ENCODE peak calls at places on chromosomes 6 and 20, in ten cellular contexts. One of them, this sample, is unnamed.

GRCh38 chr6:13303668-13304017 is 24.7 kb downstream of the TBC1D7 start:
- DNase-seq in adrenal gland: peak; percentile 56
- DNase-seq in HCT116: no peak
- DNase-seq in body of pancreas: peak; percentile 40
- DNase-seq in HepG2: no peak
- DNase-seq in aorta: peak; percentile 93
- DNase-seq in left ventricle myocardium inferior: peak; percentile 83
- DNase-seq in tibial nerve: peak; percentile 57
- DNase-seq in tibial artery: peak; percentile 89
- DNase-seq in lower lobe of right lung: peak; percentile 84
- DNase-seq in this sample: peak; percentile 87

GRCh38 chr6:113364781-113365545 is 492.2 kb upstream of the MARCKS start:
- DNase-seq in left ventricle myocardium inferior: no peak
- DNase-seq in tibial artery: no peak
- DNase-seq in HCT116: no peak
- DNase-seq in HepG2: peak; percentile 26
- DNase-seq in tibial nerve: no peak
- DNase-seq in lower lobe of right lung: no peak
- DNase-seq in adrenal gland: no peak
- DNase-seq in body of pancreas: no peak
- DNase-seq in aorta: no peak
- DNase-seq in this sample: no peak

GRCh38 chr6:111477481-111477938 is 5.5 kb downstream of the REV3L start:
- DNase-seq in body of pancreas: no peak
- DNase-seq in aorta: no peak
- DNase-seq in HepG2: no peak
- DNase-seq in left ventricle myocardium inferior: no peak
- DNase-seq in lower lobe of right lung: no peak
- DNase-seq in adrenal gland: no peak
- DNase-seq in HCT116: no peak
- DNase-seq in tibial artery: no peak
- DNase-seq in tibial nerve: no peak
- DNase-seq in this sample: no peak

GRCh38 chr20:35307666-35308653 is 15.7 kb upstream of the FAM83C start:
- DNase-seq in HepG2: no peak
- DNase-seq in tibial artery: peak; percentile 92
- DNase-seq in lower lobe of right lung: no peak
- DNase-seq in body of pancreas: peak; percentile 70
- DNase-seq in HCT116: no peak
- DNase-seq in adrenal gland: no peak
- DNase-seq in tibial nerve: peak; percentile 29
- DNase-seq in left ventricle myocardium inferior: peak; percentile 77
- DNase-seq in aorta: peak; percentile 83
- DNase-seq in this sample: no peak

GRCh38 chr6:169972736-169973135 is 221.3 kb downstream of the ERMARD start:
- DNase-seq in tibial nerve: no peak
- DNase-seq in lower lobe of right lung: no peak
- DNase-seq in aorta: peak; percentile 24
- DNase-seq in tibial artery: no peak
- DNase-seq in HCT116: no peak
- DNase-seq in left ventricle myocardium inferior: peak; percentile 3
- DNase-seq in adrenal gland: no peak
- DNase-seq in body of pancreas: no peak
- DNase-seq in HepG2: no peak
- DNase-seq in this sample: no peak

GRCh38 chr20:45892828-45893500 is 1.8 kb downstream of the CTSA start:
- DNase-seq in aorta: peak; percentile 67
- DNase-seq in HepG2: no peak
- DNase-seq in left ventricle myocardium inferior: no peak
- DNase-seq in body of pancreas: no peak
- DNase-seq in tibial artery: no peak
- DNase-seq in lower lobe of right lung: no peak
- DNase-seq in tibial nerve: no peak
- DNase-seq in adrenal gland: peak; percentile 59
- DNase-seq in HCT116: no peak
- DNase-seq in this sample: peak; percentile 70

GRCh38 chr6:21738180-21739094 is 144.9 kb downstream of the SOX4 start:
- DNase-seq in body of pancreas: peak; percentile 24
- DNase-seq in left ventricle myocardium inferior: no peak
- DNase-seq in aorta: no peak
- DNase-seq in lower lobe of right lung: no peak
- DNase-seq in tibial artery: no peak
- DNase-seq in HepG2: no peak
- DNase-seq in tibial nerve: no peak
- DNase-seq in HCT116: no peak
- DNase-seq in adrenal gland: no peak
- DNase-seq in this sample: no peak

GRCh38 chr6:144153971-144154370 is 3.7 kb downstream of the STX11 start:
- DNase-seq in lower lobe of right lung: no peak
- DNase-seq in tibial artery: no peak
- DNase-seq in adrenal gland: no peak
- DNase-seq in tibial nerve: no peak
- DNase-seq in aorta: no peak
- DNase-seq in HCT116: no peak
- DNase-seq in body of pancreas: no peak
- DNase-seq in HepG2: no peak
- DNase-seq in left ventricle myocardium inferior: no peak
- DNase-seq in this sample: no peak

GRCh38 chr20:6513586-6513985 is 253.9 kb upstream of the BMP2 start:
- DNase-seq in HCT116: no peak
- DNase-seq in HepG2: no peak
- DNase-seq in aorta: no peak
- DNase-seq in left ventricle myocardium inferior: no peak
- DNase-seq in body of pancreas: no peak
- DNase-seq in adrenal gland: no peak
- DNase-seq in tibial artery: no peak
- DNase-seq in tibial nerve: no peak
- DNase-seq in lower lobe of right lung: no peak
- DNase-seq in this sample: no peak

GRCh38 chr6:118488631-118489030 is 59.5 kb upstream of the PLN start:
- DNase-seq in HepG2: no peak
- DNase-seq in body of pancreas: no peak
- DNase-seq in tibial nerve: no peak
- DNase-seq in lower lobe of right lung: no peak
- DNase-seq in left ventricle myocardium inferior: no peak
- DNase-seq in HCT116: no peak
- DNase-seq in adrenal gland: no peak
- DNase-seq in aorta: no peak
- DNase-seq in tibial artery: no peak
- DNase-seq in this sample: no peak

GRCh38 chr20:34364013-34364382 is 925 bp downstream of the ITCH start:
- DNase-seq in adrenal gland: peak; percentile 41
- DNase-seq in lower lobe of right lung: no peak
- DNase-seq in HCT116: no peak
- DNase-seq in tibial nerve: no peak
- DNase-seq in left ventricle myocardium inferior: no peak
- DNase-seq in HepG2: no peak
- DNase-seq in tibial artery: no peak
- DNase-seq in aorta: no peak
- DNase-seq in body of pancreas: no peak
- DNase-seq in this sample: no peak

GRCh38 chr6:134519456-134519855 is 201.5 kb upstream of the SGK1 start:
- DNase-seq in lower lobe of right lung: peak; percentile 67
- DNase-seq in body of pancreas: no peak
- DNase-seq in tibial artery: no peak
- DNase-seq in left ventricle myocardium inferior: no peak
- DNase-seq in HepG2: no peak
- DNase-seq in HCT116: no peak
- DNase-seq in adrenal gland: peak; percentile 56
- DNase-seq in aorta: peak; percentile 75
- DNase-seq in tibial nerve: no peak
- DNase-seq in this sample: no peak

GRCh38 chr6:87198496-87198895 is 43.1 kb downstream of the ZNF292 start:
- DNase-seq in aorta: no peak
- DNase-seq in lower lobe of right lung: no peak
- DNase-seq in body of pancreas: no peak
- DNase-seq in HCT116: no peak
- DNase-seq in tibial artery: no peak
- DNase-seq in HepG2: no peak
- DNase-seq in adrenal gland: no peak
- DNase-seq in left ventricle myocardium inferior: no peak
- DNase-seq in tibial nerve: no peak
- DNase-seq in this sample: no peak

DNA sequence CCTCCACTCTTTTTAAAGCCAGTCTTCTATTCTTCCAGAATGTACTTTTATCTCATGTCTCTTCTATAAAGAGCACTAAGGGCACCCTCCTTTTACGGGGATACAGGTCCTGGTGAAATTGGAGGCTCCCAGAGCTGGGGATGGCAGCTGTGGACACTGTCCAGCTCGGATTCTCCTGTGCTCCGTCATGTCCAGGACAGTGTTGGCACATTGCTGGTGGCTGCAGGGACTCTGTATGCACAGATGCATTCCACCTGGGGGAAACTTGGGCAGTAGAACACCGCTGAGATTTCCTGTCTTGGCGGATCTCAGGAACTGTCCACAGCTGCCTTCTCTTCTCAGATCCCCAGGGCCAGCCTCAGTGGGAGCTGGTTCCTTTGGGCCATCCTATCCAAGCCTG is 56.6 kb upstream of the CLDN20 start:
- DNase-seq in tibial nerve: no peak
- DNase-seq in HCT116: no peak
- DNase-seq in lower lobe of right lung: no peak
- DNase-seq in tibial artery: no peak
- DNase-seq in body of pancreas: no peak
- DNase-seq in HepG2: no peak
- DNase-seq in left ventricle myocardium inferior: no peak
- DNase-seq in aorta: no peak
- DNase-seq in adrenal gland: no peak
- DNase-seq in this sample: no peak
- H3K4me1 ChIP-seq in tibial nerve: no peaks in the 10 kb centered on the region
- H3K4me1 ChIP-seq in HCT116: peaks cover 6% of the 10 kb centered on the region
- H3K4me1 ChIP-seq in lower lobe of right lung: no peaks in the 10 kb centered on the region
- H3K4me1 ChIP-seq in tibial artery: peaks cover 8% of the 10 kb centered on the region
- H3K4me1 ChIP-seq in body of pancreas: no peaks in the 10 kb centered on the region
- H3K4me1 ChIP-seq in HepG2: no peaks in the 10 kb centered on the region
- H3K4me1 ChIP-seq in left ventricle myocardium inferior: no peaks in the 10 kb centered on the region
- H3K4me1 ChIP-seq in aorta: no peaks in the 10 kb centered on the region
- H3K4me1 ChIP-seq in adrenal gland: no peaks in the 10 kb centered on the region
- H3K4me1 ChIP-seq in this sample: no peaks in the 10 kb centered on the region

GRCh38 chr6:6806793-6807518 is 218.4 kb downstream of the LY86 start:
- DNase-seq in adrenal gland: peak; percentile 54
- DNase-seq in HepG2: no peak
- DNase-seq in body of pancreas: no peak
- DNase-seq in tibial artery: peak; percentile 77
- DNase-seq in aorta: peak; percentile 86
- DNase-seq in HCT116: no peak
- DNase-seq in tibial nerve: peak; percentile 34
- DNase-seq in lower lobe of right lung: peak; percentile 84
- DNase-seq in left ventricle myocardium inferior: peak; percentile 61
- DNase-seq in this sample: peak; percentile 39
- H3K4me1 ChIP-seq in adrenal gland: peaks cover 25% of the 10 kb centered on the region
- H3K4me1 ChIP-seq in HepG2: peaks cover 20% of the 10 kb centered on the region
- H3K4me1 ChIP-seq in body of pancreas: peaks cover 12% of the 10 kb centered on the region
- H3K4me1 ChIP-seq in tibial artery: no peaks in the 10 kb centered on the region
- H3K4me1 ChIP-seq in aorta: no peaks in the 10 kb centered on the region
- H3K4me1 ChIP-seq in HCT116: peaks cover 100% of the 10 kb centered on the region
- H3K4me1 ChIP-seq in tibial nerve: peaks cover 23% of the 10 kb centered on the region
- H3K4me1 ChIP-seq in lower lobe of right lung: peaks cover 23% of the 10 kb centered on the region
- H3K4me1 ChIP-seq in left ventricle myocardium inferior: peaks cover 33% of the 10 kb centered on the region
- H3K4me1 ChIP-seq in this sample: peaks cover 11% of the 10 kb centered on the region

GRCh38 chr20:50224553-50225255 is 34.1 kb downstream of the CEBPB start:
- DNase-seq in HepG2: no peak
- DNase-seq in body of pancreas: peak; percentile 54
- DNase-seq in tibial artery: peak; percentile 95
- DNase-seq in left ventricle myocardium inferior: peak; percentile 61
- DNase-seq in adrenal gland: peak; percentile 88
- DNase-seq in HCT116: no peak
- DNase-seq in lower lobe of right lung: peak; percentile 86
- DNase-seq in tibial nerve: peak; percentile 68
- DNase-seq in aorta: peak; percentile 86
- DNase-seq in this sample: peak; percentile 65

GRCh38 chr20:50224052-50224451 is 33.4 kb downstream of the CEBPB start:
- DNase-seq in aorta: peak; percentile 26
- DNase-seq in lower lobe of right lung: no peak
- DNase-seq in tibial nerve: no peak
- DNase-seq in left ventricle myocardium inferior: no peak
- DNase-seq in tibial artery: no peak
- DNase-seq in HepG2: no peak
- DNase-seq in adrenal gland: no peak
- DNase-seq in body of pancreas: no peak
- DNase-seq in HCT116: no peak
- DNase-seq in this sample: no peak

GRCh38 chr20:50222568-50223320 is 32.1 kb downstream of the CEBPB start:
- DNase-seq in body of pancreas: no peak
- DNase-seq in HepG2: no peak
- DNase-seq in tibial artery: no peak
- DNase-seq in tibial nerve: no peak
- DNase-seq in left ventricle myocardium inferior: no peak
- DNase-seq in adrenal gland: no peak
- DNase-seq in HCT116: no peak
- DNase-seq in lower lobe of right lung: no peak
- DNase-seq in aorta: peak; percentile 45
- DNase-seq in this sample: no peak

GRCh38 chr20:50221501-50222323 is 31.1 kb downstream of the CEBPB start:
- DNase-seq in left ventricle myocardium inferior: peak; percentile 33
- DNase-seq in adrenal gland: peak; percentile 69
- DNase-seq in lower lobe of right lung: peak; percentile 74
- DNase-seq in body of pancreas: no peak
- DNase-seq in HepG2: no peak
- DNase-seq in HCT116: no peak
- DNase-seq in tibial artery: peak; percentile 70
- DNase-seq in aorta: peak; percentile 64
- DNase-seq in tibial nerve: no peak
- DNase-seq in this sample: no peak

DNA sequence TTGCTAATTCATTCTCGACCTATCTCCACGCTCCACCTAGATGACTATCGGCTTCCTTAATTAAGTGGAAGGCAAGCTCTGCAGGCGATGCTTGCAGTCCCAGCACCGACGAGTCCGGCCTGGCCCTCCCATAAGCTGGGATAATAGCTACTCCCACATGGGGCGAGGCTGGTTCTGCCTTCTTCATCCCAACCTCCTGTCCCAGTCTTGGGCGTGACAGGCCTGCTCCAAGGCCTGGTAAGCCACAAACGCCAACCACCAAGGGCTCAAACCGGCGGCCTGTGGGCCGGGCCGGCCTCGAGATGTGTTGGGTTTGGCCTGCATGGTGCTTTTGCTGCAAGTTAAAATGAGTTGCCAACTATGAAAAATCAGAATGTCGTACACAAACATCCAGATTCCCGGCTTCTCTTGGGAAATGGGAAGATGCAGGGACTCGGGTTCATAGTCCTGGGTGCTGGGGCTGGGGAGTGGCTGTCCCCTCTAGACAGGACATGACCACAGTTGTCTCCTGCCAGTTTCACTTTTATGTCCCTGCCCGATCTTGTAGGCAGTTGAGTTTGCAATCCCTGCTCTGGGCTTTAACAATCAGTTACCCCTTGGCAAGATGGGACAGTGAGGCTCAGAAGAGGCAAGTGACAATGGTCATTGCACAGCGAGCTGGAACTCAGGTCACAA is 32.8 kb downstream of the CEBPB start:
- DNase-seq in tibial nerve: no peak
- DNase-seq in adrenal gland: no peak
- DNase-seq in HepG2: no peak
- DNase-seq in left ventricle myocardium inferior: no peak
- DNase-seq in lower lobe of right lung: peak; percentile 64
- DNase-seq in body of pancreas: no peak
- DNase-seq in HCT116: no peak
- DNase-seq in tibial artery: no peak
- DNase-seq in aorta: peak; percentile 48
- DNase-seq in this sample: no peak
- H3K4me1 ChIP-seq in tibial nerve: peaks cover 73% of the 10 kb centered on the region
- H3K4me1 ChIP-seq in adrenal gland: peaks cover 37% of the 10 kb centered on the region
- H3K4me1 ChIP-seq in HepG2: peaks cover 63% of the 10 kb centered on the region
- H3K4me1 ChIP-seq in left ventricle myocardium inferior: peaks cover 19% of the 10 kb centered on the region
- H3K4me1 ChIP-seq in lower lobe of right lung: peaks cover 55% of the 10 kb centered on the region
- H3K4me1 ChIP-seq in body of pancreas: peaks cover 3% of the 10 kb centered on the region
- H3K4me1 ChIP-seq in HCT116: peaks cover 24% of the 10 kb centered on the region
- H3K4me1 ChIP-seq in tibial artery: peaks cover 66% of the 10 kb centered on the region
- H3K4me1 ChIP-seq in aorta: no peaks in the 10 kb centered on the region
- H3K4me1 ChIP-seq in this sample: no peaks in the 10 kb centered on the region

GRCh38 chr20:48685300-48685699 is 142.5 kb downstream of the PREX1 start:
- DNase-seq in HCT116: no peak
- DNase-seq in aorta: peak; percentile 6
- DNase-seq in adrenal gland: no peak
- DNase-seq in HepG2: no peak
- DNase-seq in body of pancreas: no peak
- DNase-seq in tibial artery: no peak
- DNase-seq in left ventricle myocardium inferior: no peak
- DNase-seq in lower lobe of right lung: peak; percentile 0
- DNase-seq in tibial nerve: no peak
- DNase-seq in this sample: no peak
- H3K4me1 ChIP-seq in HCT116: peaks cover 16% of the 10 kb centered on the region
- H3K4me1 ChIP-seq in aorta: no peaks in the 10 kb centered on the region
- H3K4me1 ChIP-seq in adrenal gland: peaks cover 69% of the 10 kb centered on the region
- H3K4me1 ChIP-seq in HepG2: peaks cover 13% of the 10 kb centered on the region
- H3K4me1 ChIP-seq in body of pancreas: peaks cover 53% of the 10 kb centered on the region
- H3K4me1 ChIP-seq in tibial artery: peaks cover 68% of the 10 kb centered on the region
- H3K4me1 ChIP-seq in left ventricle myocardium inferior: peaks cover 64% of the 10 kb centered on the region
- H3K4me1 ChIP-seq in lower lobe of right lung: peaks cover 64% of the 10 kb centered on the region
- H3K4me1 ChIP-seq in tibial nerve: peaks cover 58% of the 10 kb centered on the region
- H3K4me1 ChIP-seq in this sample: peaks cover 56% of the 10 kb centered on the region

This sample was measured in transverse colon.